ENCODE peak calls at places on chromosomes 4 and X, in ten cellular contexts. F is IMR-90, Z is heart left ventricle, S is stomach, W is sigmoid colon, J is suprapubic skin, D is testis, P is A549, B is right lobe of liver, X is tibial nerve. I is an unnamed sample.
A peak's percentile ranks its signal among the peaks of the same experiment; 100 is the strongest.

GRCh38 chrX:11899091-11899490 is 141.1 kb downstream of the MSL3 start:
- DNase-seq in F (no peak), Z (no peak), S (no peak), W (no peak), J (no peak), D (no peak), P (no peak), B (no peak), X (no peak), I (peak; percentile 0)

GRCh38 chr4:184983660-184984356 is 34.5 kb upstream of the HELT start:
- DNase-seq in F (peak; percentile 37), Z (peak; percentile 65), S (peak; percentile 43), W (no peak), J (no peak), D (peak; percentile 65), P (peak; percentile 26), B (peak; percentile 83), X (peak; percentile 38), I (peak; percentile 43)

GRCh38 chr4:100284302-100284701 is 94.0 kb upstream of the DDIT4L start:
- DNase-seq in F (no peak), Z (no peak), S (no peak), W (no peak), J (no peak), D (no peak), P (no peak), B (no peak), X (no peak), I (no peak)

GRCh38 chr4:7645956-7646355 is 211.2 kb upstream of the PSAPL1 start:
- DNase-seq in F (no peak), Z (no peak), S (no peak), W (no peak), J (no peak), D (no peak), P (no peak), B (no peak), X (no peak), I (no peak)

GRCh38 chr4:102780476-102781144 is 19.8 kb upstream of the MANBA start:
- DNase-seq in F (peak; percentile 62), Z (no peak), S (no peak), W (no peak), J (no peak), D (no peak), P (no peak), B (no peak), X (no peak), I (peak; percentile 3)

GRCh38 chr4:118950224-118950623 is 61.6 kb downstream of the SYNPO2 start:
- DNase-seq in F (no peak), Z (no peak), S (no peak), W (no peak), J (no peak), D (no peak), P (no peak), B (no peak), X (no peak), I (no peak)

GRCh38 chrX:30875957-30876356 is 13.1 kb downstream of the TAB3 start:
- DNase-seq in F (peak; percentile 87), Z (no peak), S (no peak), W (no peak), J (no peak), D (no peak), P (no peak), B (no peak), X (no peak), I (no peak)

GRCh38 chr4:47838445-47838844 is 578 bp upstream of the CORIN start:
- DNase-seq in F (no peak), Z (no peak), S (no peak), W (no peak), J (no peak), D (no peak), P (no peak), B (no peak), X (no peak), I (no peak)

GRCh38 chrX:97334850-97335249 is 451.1 kb downstream of the RPA4 start:
- DNase-seq in F (no peak), Z (no peak), S (no peak), W (no peak), J (no peak), D (no peak), P (no peak), B (no peak), X (no peak), I (no peak)

DNA sequence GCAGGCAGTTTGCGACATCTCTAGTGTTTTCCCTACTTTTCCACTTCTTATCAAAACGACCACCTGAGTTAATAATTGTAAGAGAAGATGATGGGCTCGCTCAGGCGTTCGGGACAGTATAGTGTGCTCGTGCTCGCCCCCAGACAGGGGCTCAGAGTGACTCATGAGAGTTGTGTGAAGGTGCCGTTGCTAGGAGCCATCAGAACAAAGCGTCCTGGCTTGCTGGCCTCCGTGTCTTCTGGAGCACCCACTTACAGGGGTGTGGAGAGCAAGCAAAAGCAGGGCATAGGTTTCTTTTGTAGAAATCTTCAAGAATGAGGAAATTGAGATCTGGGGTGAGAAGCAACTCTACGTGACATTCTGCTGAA is 73.0 kb upstream of the ADGRG2 start:
- DNase-seq in F (no peak), Z (no peak), S (no peak), W (no peak), J (no peak), D (no peak), P (no peak), B (no peak), X (no peak), I (no peak)
- TF ChIP-seq POLR2A in F (no peak), Z (no peak), S (no peak), W (no peak), J (no peak), D (no peak), P (no peak), B (no peak), X (no peak), I (no peak)

GRCh38 chrX:155070975-155071693 is at the start of the genes BRCC3, CMC4 and MTCP1:
- DNase-seq in F (peak; percentile 79), Z (peak; percentile 87), S (peak; percentile 85), W (peak; percentile 89), J (peak; percentile 78), D (peak; percentile 82), P (peak; percentile 81), B (peak; percentile 90), X (peak; percentile 42), I (peak; percentile 76)
- TF ChIP-seq POLR2A in F (peak; percentile 86), Z (peak; percentile 45), S (peak; percentile 35), W (peak; percentile 31), J (peak; percentile 68), D (no peak), P (peak; percentile 95), B (peak; percentile 80), X (peak; percentile 34), I (peak; percentile 87)

GRCh38 chrX:107566603-107567262 is 61.6 kb upstream of the PRPS1 start:
- DNase-seq in F (peak; percentile 34), Z (no peak), S (no peak), W (no peak), J (no peak), D (no peak), P (no peak), B (no peak), X (no peak), I (no peak)

GRCh38 chrX:107565916-107566602 is 62.3 kb upstream of the PRPS1 start:
- DNase-seq in F (peak; percentile 70), Z (no peak), S (peak; percentile 51), W (no peak), J (no peak), D (no peak), P (peak; percentile 28), B (no peak), X (no peak), I (peak; percentile 42)

GRCh38 chrX:107567370-107567769 is 60.9 kb upstream of the PRPS1 start:
- DNase-seq in F (no peak), Z (no peak), S (no peak), W (no peak), J (no peak), D (no peak), P (no peak), B (no peak), X (no peak), I (no peak)

GRCh38 chrX:107563851-107564250 is 64.5 kb upstream of the PRPS1 start:
- DNase-seq in F (no peak), Z (no peak), S (no peak), W (no peak), J (no peak), D (no peak), P (no peak), B (no peak), X (no peak), I (no peak)

DNA sequence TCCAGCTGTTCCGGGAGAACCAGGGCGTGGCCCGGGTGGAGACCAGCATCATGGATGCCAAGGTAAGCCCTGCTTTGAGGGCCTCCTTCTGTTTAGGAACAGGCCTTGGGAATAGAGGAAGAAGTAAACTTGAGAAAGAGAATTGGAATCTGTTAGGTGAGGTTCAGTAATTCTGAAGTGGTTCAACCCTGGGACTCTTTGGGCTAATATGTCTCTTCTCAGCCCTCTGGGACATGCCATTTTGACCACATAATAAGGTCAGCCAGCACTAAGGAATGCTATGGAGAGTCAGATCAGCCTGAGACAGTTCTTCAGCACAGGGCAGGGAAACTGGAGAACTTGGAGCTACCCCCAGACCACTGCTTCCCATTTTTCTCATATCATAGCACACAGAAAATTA is 63.3 kb upstream of the PRPS1 start:
- DNase-seq in F (no peak), Z (no peak), S (no peak), W (no peak), J (no peak), D (no peak), P (no peak), B (no peak), X (no peak), I (no peak)
- TF ChIP-seq POLR2A in F (no peak), Z (no peak), S (no peak), W (no peak), J (no peak), D (no peak), P (no peak), B (no peak), X (no peak), I (no peak)

DNA sequence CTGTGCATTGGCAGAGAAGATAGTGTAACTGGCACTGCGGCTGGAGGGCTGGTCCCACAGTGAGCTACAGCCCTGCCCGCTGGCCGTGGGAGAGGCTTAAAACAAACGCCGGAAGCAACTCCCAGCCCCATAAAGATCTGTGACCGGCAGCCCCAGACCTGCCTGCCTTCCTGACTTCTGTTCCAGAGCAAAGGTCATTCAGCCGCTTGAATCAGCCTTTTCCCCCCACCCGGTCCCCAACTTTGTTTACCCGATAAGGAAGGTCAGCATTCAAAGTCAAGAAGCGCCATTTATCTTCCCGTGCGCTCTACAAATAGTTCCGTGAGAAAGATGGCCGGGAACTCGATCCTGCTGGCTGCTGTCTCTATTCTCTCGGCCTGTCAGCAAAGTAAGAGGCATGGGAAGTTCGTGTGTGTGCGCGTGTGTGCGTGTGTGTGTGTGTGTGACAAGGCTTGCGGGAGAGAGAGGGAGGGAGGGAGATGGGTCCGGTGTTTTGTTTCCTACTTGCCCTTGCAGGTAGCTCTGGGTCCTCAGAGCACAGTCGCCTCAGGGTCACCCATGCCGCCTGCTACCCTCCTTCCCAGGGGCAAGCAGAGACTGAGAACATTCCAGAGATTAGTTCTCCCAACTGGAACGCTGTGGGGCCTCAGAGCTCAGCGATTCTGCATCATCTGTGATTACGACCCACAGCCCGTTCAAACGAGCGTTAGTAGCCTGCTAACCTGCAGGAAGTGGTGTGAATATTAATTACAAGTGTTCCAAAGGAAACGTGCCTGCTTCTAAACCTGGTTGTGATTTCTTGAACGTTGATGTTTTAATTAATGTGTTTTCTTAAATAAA is at the start of gene MGST2:
- DNase-seq in F (peak; percentile 79), Z (peak; percentile 89), S (peak; percentile 86), W (peak; percentile 82), J (peak; percentile 84), D (peak; percentile 87), P (peak; percentile 62), B (peak; percentile 94), X (peak; percentile 37), I (peak; percentile 20)
- TF ChIP-seq POLR2A in F (no peak), Z (peak; percentile 44), S (no peak), W (no peak), J (no peak), D (no peak), P (peak; percentile 39), B (peak; percentile 66), X (no peak), I (no peak)

GRCh38 chr4:1856071-1856919 is at the start of gene LETM1:
- DNase-seq in F (peak; percentile 95), Z (peak; percentile 97), S (peak; percentile 96), W (peak; percentile 98), J (peak; percentile 96), D (peak; percentile 97), P (peak; percentile 68), B (peak; percentile 98), X (peak; percentile 85), I (peak; percentile 85)
- TF ChIP-seq POLR2A in F (peak; percentile 67), Z (peak; percentile 81), S (peak; percentile 32), W (peak; percentile 41), J (no peak), D (peak; percentile 14), P (peak; percentile 82), B (peak; percentile 76), X (peak; percentile 36), I (peak; percentile 73)